ENCODE peak calls at places on chromosome 14, in four cellular contexts. C, S, V and M are unnamed samples.

GRCh38 chr14:24232645-24233537 is at the start of gene GMPR2:
- DNase-seq in S (no peak), C (no peak), V (peak), M (no peak)

GRCh38 chr14:98498019-98498885 is 773.7 kb downstream of the BCL11B start:
- DNase-seq in S (no peak), C (no peak), V (no peak), M (no peak)

GRCh38 chr14:91924871-91925726 is 22.4 kb downstream of the FBLN5 start:
- DNase-seq in C (no peak), V (no peak), S (peak), M (peak)

GRCh38 chr14:103530390-103530789 is 1.4 kb downstream of the TRMT61A start:
- DNase-seq in V (no peak), C (no peak), S (no peak), M (peak)

GRCh38 chr14:71166434-71166833 is 259.2 kb downstream of the PCNX1 start:
- DNase-seq in V (no peak), S (peak), C (peak), M (peak)

GRCh38 chr14:21108791-21109190 is 7.9 kb downstream of the TMEM253 start:
- DNase-seq in V (no peak), S (no peak), C (no peak), M (no peak)

GRCh38 chr14:30355431-30355913 is 203.5 kb upstream of the G2E3 start:
- DNase-seq in S (peak), V (no peak), C (no peak), M (peak)

GRCh38 chr14:73491977-73492552 is 1.3 kb downstream of the RIOX1 start:
- DNase-seq in V (no peak), S (no peak), C (no peak), M (no peak)

GRCh38 chr14:63938198-63939005 is 85.6 kb downstream of the SYNE2 start:
- DNase-seq in S (peak), V (no peak), C (peak), M (no peak)

GRCh38 chr14:53306267-53306721 is 153.2 kb upstream of the DDHD1 start:
- DNase-seq in V (peak), C (peak), S (peak), M (peak)

GRCh38 chr14:59534361-59534987 is 42.1 kb downstream of the CCDC175 start:
- DNase-seq in V (no peak), C (peak), S (peak), M (no peak)

GRCh38 chr14:68792830-68793733 is at the start of gene ZFP36L1:
- DNase-seq in C (peak), S (peak), V (peak), M (peak)

GRCh38 chr14:74935340-74935640 is 12.2 kb upstream of the RPS6KL1 start:
- DNase-seq in C (no peak), V (no peak), S (no peak), M (no peak)

GRCh38 chr14:104363891-104364760 is 215.4 kb upstream of the C14orf180 start:
- DNase-seq in C (no peak), V (no peak), S (no peak), M (no peak)

GRCh38 chr14:89384023-89384422 is 33.0 kb downstream of the FOXN3 start:
- DNase-seq in S (no peak), C (no peak), V (peak), M (no peak)

GRCh38 chr14:89702151-89702936 is 252.2 kb downstream of the EFCAB11 start:
- DNase-seq in S (peak), C (peak), V (no peak), M (peak)

GRCh38 chr14:90368946-90369721 is 27.7 kb upstream of the CALM1 start:
- DNase-seq in S (no peak), V (no peak), C (peak), M (no peak)

GRCh38 chr14:54570651-54571415 is 3.9 kb downstream of the SAMD4A start:
- DNase-seq in S (peak), V (no peak), C (peak), M (peak)

GRCh38 chr14:55599250-55599879 is 19.4 kb downstream of the KTN1 start:
- DNase-seq in S (no peak), V (no peak), C (no peak), M (no peak)

GRCh38 chr14:100842799-100843198 is 16.9 kb downstream of the MEG3 start:
- DNase-seq in V (no peak), C (peak), S (peak), M (peak)

GRCh38 chr14:81686512-81686911 is 152.9 kb upstream of the SEL1L start:
- DNase-seq in S (no peak), V (no peak), C (no peak), M (no peak)

GRCh38 chr14:21084988-21085853 is 13.2 kb downstream of the ZNF219 start:
- DNase-seq in C (peak), V (no peak), S (peak), M (peak)

GRCh38 chr14:73732006-73732405 is 17.8 kb upstream of the PNMA1 start:
- DNase-seq in C (no peak), S (no peak), V (no peak), M (no peak)

GRCh38 chr14:96187216-96188050 is 17.2 kb upstream of the BDKRB2 start:
- DNase-seq in C (no peak), S (no peak), V (no peak), M (no peak)

GRCh38 chr14:103485504-103485903 is 37.1 kb downstream of the CKB start:
- DNase-seq in V (no peak), S (no peak), C (no peak), M (no peak)

GRCh38 chr14:100644383-100644782 is 57.2 kb upstream of the BEGAIN start:
- DNase-seq in S (no peak), C (no peak), V (no peak), M (no peak)

GRCh38 chr14:103137721-103138482 is 14.6 kb downstream of the TNFAIP2 start:
- DNase-seq in V (no peak), S (no peak), C (no peak), M (no peak)

GRCh38 chr14:104217486-104218360 is 79.3 kb downstream of the KIF26A start:
- DNase-seq in V (no peak), S (no peak), C (no peak), M (no peak)

GRCh38 chr14:101225116-101225728 is 321.7 kb upstream of the RTL1 start:
- DNase-seq in C (no peak), S (no peak), V (no peak), M (no peak)

GRCh38 chr14:36317650-36318049 is 2.8 kb downstream of the MBIP start:
- DNase-seq in V (no peak), C (peak), S (no peak), M (no peak)

GRCh38 chr14:60652674-60653387 is 3.6 kb upstream of the SIX1 start:
- DNase-seq in C (no peak), V (no peak), S (no peak), M (no peak)

GRCh38 chr14:95515523-95516517 is 630 bp downstream of the SYNE3 start:
- DNase-seq in S (no peak), C (peak), V (peak), M (peak)

GRCh38 chr14:23095196-23096108 is at the start of gene C14orf119:
- DNase-seq in V (peak), S (peak), C (peak), M (peak)

GRCh38 chr14:81801921-81802320 is 268.3 kb upstream of the SEL1L start:
- DNase-seq in V (no peak), C (no peak), S (no peak), M (peak)

GRCh38 chr14:101859916-101860315 is 98.4 kb downstream of the PPP2R5C start:
- DNase-seq in V (no peak), S (no peak), C (no peak), M (no peak)

GRCh38 chr14:51715250-51715649 is 63.5 kb downstream of the FRMD6 start:
- DNase-seq in V (no peak), S (no peak), C (no peak), M (no peak)

GRCh38 chr14:81516941-81517797 is 16.5 kb downstream of the SEL1L start:
- DNase-seq in V (no peak), S (peak), C (peak), M (peak)

GRCh38 chr14:53893374-53893773 is 63.3 kb downstream of the BMP4 start:
- DNase-seq in C (no peak), V (no peak), S (no peak), M (no peak)

GRCh38 chr14:55399912-55400311 is 11.7 kb downstream of the ATG14 start:
- DNase-seq in S (peak), V (no peak), C (peak), M (no peak)